ENCODE peak calls at places on chromosome X, in four cellular contexts. One of them, this sample, is unnamed.

GRCh38 chrX:39753296-39753996 is 344.3 kb downstream of the BCOR start:
- DNase-seq in stimulated activated naive B cell treated with anti-CD40 and anti-IgM and Interleukin-4, amounts not matched to agents 10 μg/mL and 1 μg/mL and 100 μg/mL, for 72 hours: no peak
- DNase-seq in AG04450: no peak
- DNase-seq in stimulated activated CD8-positive, alpha-beta memory T cell treated with anti-CD3 and anti-CD28 coated beads, Interleukin-7, amount 100 ng/mL, for 1 hour: no peak
- DNase-seq in this sample: no peak

GRCh38 chrX:2848806-2849420 is 20.2 kb downstream of the GYG2 start:
- DNase-seq in stimulated activated naive B cell treated with anti-CD40 and anti-IgM and Interleukin-4, amounts not matched to agents 10 μg/mL and 1 μg/mL and 100 μg/mL, for 72 hours: no peak
- DNase-seq in AG04450: no peak
- DNase-seq in stimulated activated CD8-positive, alpha-beta memory T cell treated with anti-CD3 and anti-CD28 coated beads, Interleukin-7, amount 100 ng/mL, for 1 hour: no peak
- DNase-seq in this sample: no peak

GRCh38 chrX:13015536-13016236 is 28.7 kb downstream of the FAM9C start:
- DNase-seq in AG04450: no peak
- DNase-seq in stimulated activated CD8-positive, alpha-beta memory T cell treated with anti-CD3 and anti-CD28 coated beads, Interleukin-7, amount 100 ng/mL, for 1 hour: no peak
- DNase-seq in stimulated activated naive B cell treated with anti-CD40 and anti-IgM and Interleukin-4, amounts not matched to agents 10 μg/mL and 1 μg/mL and 100 μg/mL, for 72 hours: no peak
- DNase-seq in this sample: no peak

GRCh38 chrX:119190736-119191282 is 45.3 kb upstream of the PGRMC1 start:
- DNase-seq in AG04450: no peak
- DNase-seq in stimulated activated naive B cell treated with anti-CD40 and anti-IgM and Interleukin-4, amounts not matched to agents 10 μg/mL and 1 μg/mL and 100 μg/mL, for 72 hours: no peak
- DNase-seq in stimulated activated CD8-positive, alpha-beta memory T cell treated with anti-CD3 and anti-CD28 coated beads, Interleukin-7, amount 100 ng/mL, for 1 hour: no peak
- DNase-seq in this sample: no peak

GRCh38 chrX:25599061-25599460 is 539.1 kb upstream of the MAGEB18 start:
- DNase-seq in stimulated activated CD8-positive, alpha-beta memory T cell treated with anti-CD3 and anti-CD28 coated beads, Interleukin-7, amount 100 ng/mL, for 1 hour: no peak
- DNase-seq in stimulated activated naive B cell treated with anti-CD40 and anti-IgM and Interleukin-4, amounts not matched to agents 10 μg/mL and 1 μg/mL and 100 μg/mL, for 72 hours: no peak
- DNase-seq in AG04450: no peak
- DNase-seq in this sample: no peak

GRCh38 chrX:107117993-107118321 is 665 bp downstream of the RBM41 start:
- DNase-seq in AG04450: no peak
- DNase-seq in stimulated activated naive B cell treated with anti-CD40 and anti-IgM and Interleukin-4, amounts not matched to agents 10 μg/mL and 1 μg/mL and 100 μg/mL, for 72 hours: no peak
- DNase-seq in stimulated activated CD8-positive, alpha-beta memory T cell treated with anti-CD3 and anti-CD28 coated beads, Interleukin-7, amount 100 ng/mL, for 1 hour: no peak
- DNase-seq in this sample: peak; percentile 3

GRCh38 chrX:72620550-72621145 is 48.0 kb upstream of the HDAC8 start:
- DNase-seq in stimulated activated naive B cell treated with anti-CD40 and anti-IgM and Interleukin-4, amounts not matched to agents 10 μg/mL and 1 μg/mL and 100 μg/mL, for 72 hours: no peak
- DNase-seq in stimulated activated CD8-positive, alpha-beta memory T cell treated with anti-CD3 and anti-CD28 coated beads, Interleukin-7, amount 100 ng/mL, for 1 hour: no peak
- DNase-seq in AG04450: peak; percentile 44
- DNase-seq in this sample: no peak

GRCh38 chrX:50594788-50595187 is 124.2 kb upstream of the DGKK start:
- DNase-seq in stimulated activated naive B cell treated with anti-CD40 and anti-IgM and Interleukin-4, amounts not matched to agents 10 μg/mL and 1 μg/mL and 100 μg/mL, for 72 hours: no peak
- DNase-seq in stimulated activated CD8-positive, alpha-beta memory T cell treated with anti-CD3 and anti-CD28 coated beads, Interleukin-7, amount 100 ng/mL, for 1 hour: no peak
- DNase-seq in AG04450: no peak
- DNase-seq in this sample: no peak

GRCh38 chrX:88940904-88941303 is 193.9 kb downstream of the CPXCR1 start:
- DNase-seq in AG04450: no peak
- DNase-seq in stimulated activated naive B cell treated with anti-CD40 and anti-IgM and Interleukin-4, amounts not matched to agents 10 μg/mL and 1 μg/mL and 100 μg/mL, for 72 hours: no peak
- DNase-seq in stimulated activated CD8-positive, alpha-beta memory T cell treated with anti-CD3 and anti-CD28 coated beads, Interleukin-7, amount 100 ng/mL, for 1 hour: no peak
- DNase-seq in this sample: no peak

GRCh38 chrX:152072236-152072635 is 66.1 kb downstream of the MAGEA10 start:
- DNase-seq in stimulated activated naive B cell treated with anti-CD40 and anti-IgM and Interleukin-4, amounts not matched to agents 10 μg/mL and 1 μg/mL and 100 μg/mL, for 72 hours: no peak
- DNase-seq in stimulated activated CD8-positive, alpha-beta memory T cell treated with anti-CD3 and anti-CD28 coated beads, Interleukin-7, amount 100 ng/mL, for 1 hour: no peak
- DNase-seq in AG04450: peak; percentile 1
- DNase-seq in this sample: no peak

GRCh38 chrX:108947205-108947604 is 210.8 kb upstream of the IRS4 start:
- DNase-seq in AG04450: no peak
- DNase-seq in stimulated activated naive B cell treated with anti-CD40 and anti-IgM and Interleukin-4, amounts not matched to agents 10 μg/mL and 1 μg/mL and 100 μg/mL, for 72 hours: no peak
- DNase-seq in stimulated activated CD8-positive, alpha-beta memory T cell treated with anti-CD3 and anti-CD28 coated beads, Interleukin-7, amount 100 ng/mL, for 1 hour: no peak
- DNase-seq in this sample: no peak

GRCh38 chrX:138925330-138925729 is 213.8 kb upstream of the FGF13 start:
- DNase-seq in stimulated activated naive B cell treated with anti-CD40 and anti-IgM and Interleukin-4, amounts not matched to agents 10 μg/mL and 1 μg/mL and 100 μg/mL, for 72 hours: no peak
- DNase-seq in AG04450: peak; percentile 46
- DNase-seq in stimulated activated CD8-positive, alpha-beta memory T cell treated with anti-CD3 and anti-CD28 coated beads, Interleukin-7, amount 100 ng/mL, for 1 hour: no peak
- DNase-seq in this sample: no peak

GRCh38 chrX:23694606-23695005 is 27.3 kb downstream of the PRDX4 start:
- DNase-seq in stimulated activated CD8-positive, alpha-beta memory T cell treated with anti-CD3 and anti-CD28 coated beads, Interleukin-7, amount 100 ng/mL, for 1 hour: no peak
- DNase-seq in stimulated activated naive B cell treated with anti-CD40 and anti-IgM and Interleukin-4, amounts not matched to agents 10 μg/mL and 1 μg/mL and 100 μg/mL, for 72 hours: no peak
- DNase-seq in AG04450: peak; percentile 16
- DNase-seq in this sample: peak; percentile 39

GRCh38 chrX:48975041-48975440 is 3.4 kb upstream of the KCND1 start:
- DNase-seq in AG04450: no peak
- DNase-seq in stimulated activated CD8-positive, alpha-beta memory T cell treated with anti-CD3 and anti-CD28 coated beads, Interleukin-7, amount 100 ng/mL, for 1 hour: no peak
- DNase-seq in stimulated activated naive B cell treated with anti-CD40 and anti-IgM and Interleukin-4, amounts not matched to agents 10 μg/mL and 1 μg/mL and 100 μg/mL, for 72 hours: no peak
- DNase-seq in this sample: no peak

GRCh38 chrX:51837926-51838325 is 55.5 kb upstream of the MAGED1 start:
- DNase-seq in AG04450: no peak
- DNase-seq in stimulated activated naive B cell treated with anti-CD40 and anti-IgM and Interleukin-4, amounts not matched to agents 10 μg/mL and 1 μg/mL and 100 μg/mL, for 72 hours: no peak
- DNase-seq in stimulated activated CD8-positive, alpha-beta memory T cell treated with anti-CD3 and anti-CD28 coated beads, Interleukin-7, amount 100 ng/mL, for 1 hour: no peak
- DNase-seq in this sample: no peak

GRCh38 chrX:103585421-103586313 is at the start of gene TCEAL4:
- DNase-seq in AG04450: no peak
- DNase-seq in stimulated activated naive B cell treated with anti-CD40 and anti-IgM and Interleukin-4, amounts not matched to agents 10 μg/mL and 1 μg/mL and 100 μg/mL, for 72 hours: no peak
- DNase-seq in stimulated activated CD8-positive, alpha-beta memory T cell treated with anti-CD3 and anti-CD28 coated beads, Interleukin-7, amount 100 ng/mL, for 1 hour: no peak
- DNase-seq in this sample: peak; percentile 51

GRCh38 chrX:41010188-41010846 is 74.9 kb upstream of the USP9X start:
- DNase-seq in stimulated activated naive B cell treated with anti-CD40 and anti-IgM and Interleukin-4, amounts not matched to agents 10 μg/mL and 1 μg/mL and 100 μg/mL, for 72 hours: peak; percentile 14
- DNase-seq in AG04450: peak; percentile 63
- DNase-seq in stimulated activated CD8-positive, alpha-beta memory T cell treated with anti-CD3 and anti-CD28 coated beads, Interleukin-7, amount 100 ng/mL, for 1 hour: peak; percentile 3
- DNase-seq in this sample: peak; percentile 22

This sample was measured in germinal center.